ENCODE peak calls at places on chromosomes 16 and 17, in ten cellular contexts. Y is A549, Z is endothelial cell, G is neural progenitor cell, C is GM12865, A is body of pancreas, D is IMR-90, E is left lung, U is progenitor cell of endocrine pancreas, M is cardiac muscle cell. T is an unnamed sample.

GRCh38 chr16:1152651-1153259 is at the start of gene CACNA1H:
- DNase-seq in C (no peak), D (no peak), A (peak), M (peak), U (peak), Z (peak), G (peak), Y (no peak), E (no peak), T (peak)

GRCh38 chr16:89123001-89123830 is 29.6 kb downstream of the ACSF3 start:
- DNase-seq in A (no peak), E (no peak), Y (no peak), C (no peak), G (no peak), U (no peak), M (no peak), Z (no peak), D (no peak), T (no peak)

GRCh38 chr17:45730192-45730591 is 53.9 kb upstream of the CRHR1 start:
- DNase-seq in D (no peak), Z (no peak), A (no peak), C (no peak), M (no peak), E (no peak), U (no peak), Y (no peak), G (no peak), T (no peak)

GRCh38 chr17:40937384-40937819 is at the start of gene KRT23:
- DNase-seq in G (peak), A (peak), D (no peak), Z (no peak), E (no peak), M (no peak), C (no peak), Y (no peak), U (no peak), T (no peak)

GRCh38 chr16:49012961-49013726 is 268.5 kb downstream of the CBLN1 start:
- DNase-seq in E (no peak), C (no peak), U (no peak), G (no peak), Z (no peak), Y (no peak), A (peak), D (no peak), M (no peak), T (no peak)

GRCh38 chr16:65548470-65548869 is 426.6 kb upstream of the CDH11 start:
- DNase-seq in U (no peak), D (peak), E (no peak), Z (no peak), A (no peak), M (no peak), C (no peak), G (peak), Y (no peak), T (no peak)

GRCh38 chr16:46899443-46900143 is 15.4 kb downstream of the GPT2 start:
- DNase-seq in G (no peak), A (no peak), U (no peak), E (no peak), Y (no peak), Z (no peak), C (no peak), M (no peak), D (peak), T (no peak)

GRCh38 chr16:72819345-72819744 is 228.6 kb downstream of the ZFHX3 start:
- DNase-seq in M (no peak), G (no peak), C (no peak), U (no peak), A (no peak), D (peak), Y (no peak), Z (no peak), E (no peak), T (no peak)

GRCh38 chr16:2042666-2043295 is 4.9 kb downstream of the NTHL1 start:
- DNase-seq in G (no peak), U (no peak), Y (peak), Z (no peak), C (no peak), M (no peak), A (no peak), E (peak), D (no peak), T (no peak)

GRCh38 chr16:80932725-80933124 is 74.0 kb downstream of the CMC2 start:
- DNase-seq in G (no peak), Y (peak), A (peak), M (no peak), Z (no peak), C (no peak), D (peak), E (peak), U (no peak), T (no peak)

GRCh38 chr17:44655983-44656700 is at the start of gene MEIOC:
- DNase-seq in M (peak), G (peak), E (no peak), Y (peak), A (peak), C (peak), U (peak), D (peak), Z (peak), T (peak)

GRCh38 chr17:8630802-8631553 is 453 bp upstream of the MYH10 start:
- DNase-seq in Y (peak), D (peak), U (peak), Z (peak), G (peak), M (peak), A (peak), C (peak), E (peak), T (peak)
- TF ChIP-seq CTCF in Y (peak), D (no peak), U (peak), Z (peak), G (peak), M (no peak), A (peak), C (peak), E (no peak), T (no peak)

DNA sequence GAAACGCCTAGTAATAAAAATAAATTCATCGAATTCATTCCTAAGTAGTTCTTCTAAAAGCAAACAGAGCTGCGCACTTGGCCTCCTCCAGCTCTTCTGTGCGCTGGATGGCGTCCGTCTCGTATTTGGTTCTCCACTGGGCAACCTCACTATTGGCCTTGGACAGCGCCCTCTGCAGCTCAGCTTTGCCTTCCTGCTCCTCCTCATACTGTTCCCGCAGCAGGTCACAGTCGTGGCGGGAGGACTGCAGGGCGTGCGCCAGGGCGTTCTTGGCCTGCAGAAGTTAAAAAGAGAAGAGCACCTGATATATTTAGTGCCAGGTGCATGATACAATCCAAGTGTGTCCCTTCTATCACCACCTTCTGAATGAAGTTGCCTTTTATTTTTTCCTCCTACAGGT is 21.8 kb downstream of the MYH3 start:
- DNase-seq in G (no peak), C (no peak), Z (no peak), A (no peak), Y (no peak), D (no peak), E (no peak), U (no peak), M (no peak), T (no peak)
- TF ChIP-seq CTCF in G (peak), C (no peak), Z (no peak), A (no peak), Y (no peak), D (no peak), E (no peak), U (no peak), M (no peak), T (no peak)

GRCh38 chr17:58631523-58632323 is 60.1 kb downstream of the TEX14 start:
- DNase-seq in G (peak), E (peak), A (peak), Z (peak), D (peak), M (peak), Y (peak), U (peak), C (peak), T (peak)
- TF ChIP-seq CTCF in G (peak), E (no peak), A (no peak), Z (no peak), D (peak), M (peak), Y (peak), U (peak), C (no peak), T (no peak)

GRCh38 chr17:19785854-19786253 is 37.8 kb upstream of the ALDH3A1 start:
- DNase-seq in Y (no peak), D (peak), U (no peak), M (no peak), G (no peak), E (no peak), A (no peak), C (no peak), Z (no peak), T (no peak)
- TF ChIP-seq CTCF in Y (no peak), D (peak), U (no peak), M (no peak), G (peak), E (no peak), A (no peak), C (no peak), Z (no peak), T (no peak)

GRCh38 chr16:7515543-7515942 is 182.9 kb downstream of the RBFOX1 start:
- DNase-seq in D (no peak), E (no peak), Z (no peak), M (no peak), C (no peak), A (no peak), G (no peak), U (no peak), Y (no peak), T (no peak)

GRCh38 chr16:7511549-7512260 is 179.1 kb downstream of the RBFOX1 start:
- DNase-seq in Z (no peak), U (no peak), D (no peak), A (no peak), E (no peak), C (no peak), M (no peak), G (no peak), Y (no peak), T (no peak)

GRCh38 chr16:7509919-7510705 is 177.5 kb downstream of the RBFOX1 start:
- DNase-seq in M (no peak), Z (no peak), E (no peak), U (no peak), D (no peak), A (no peak), C (no peak), G (no peak), Y (no peak), T (no peak)

GRCh38 chr16:7512503-7512902 is 179.9 kb downstream of the RBFOX1 start:
- DNase-seq in Y (no peak), D (no peak), M (no peak), C (no peak), Z (no peak), U (no peak), G (no peak), E (no peak), A (no peak), T (no peak)

GRCh38 chr16:7513429-7513828 is 180.8 kb downstream of the RBFOX1 start:
- DNase-seq in Z (no peak), U (no peak), C (peak), E (no peak), G (no peak), D (no peak), M (no peak), Y (peak), A (peak), T (no peak)
- TF ChIP-seq CTCF in Z (peak), U (peak), C (no peak), E (no peak), G (peak), D (no peak), M (no peak), Y (no peak), A (no peak), T (no peak)